ENCODE peak calls at places on chromosomes 13 and 19, in seven cellular contexts. B is SK-N-SH, J is dorsolateral prefrontal cortex, U is T-helper 2 cell, I is NCI-H345, E is NCI-H1092 treated with DMSO at 0.1 percent for 48 hours, G is brain microvascular endothelial cell. T is an unnamed sample.

GRCh38 chr13:106566682-106567420 is 1.1 kb downstream of the ARGLU1 start:
- DNase-seq in B (peak), J (no peak), U (peak), I (peak), E (peak), G (peak), T (peak)

GRCh38 chr19:29690842-29691241 is 24.2 kb downstream of the C19orf12 start:
- DNase-seq in B (no peak), J (no peak), U (no peak), I (peak), E (no peak), G (peak), T (peak)

GRCh38 chr19:10166046-10166445 is 28.7 kb downstream of the DNMT1 start:
- DNase-seq in B (no peak), J (no peak), U (no peak), I (no peak), E (no peak), G (no peak), T (no peak)

GRCh38 chr19:17107546-17108452 is 32.2 kb downstream of the MYO9B start:
- DNase-seq in B (peak), J (peak), U (no peak), I (no peak), E (no peak), G (peak), T (peak)

GRCh38 chr19:30049844-30050667 is 108.0 kb downstream of the URI1 start:
- DNase-seq in B (peak), J (no peak), U (no peak), I (no peak), E (no peak), G (no peak), T (no peak)

GRCh38 chr13:21326155-21327030 is 132.7 kb downstream of the ZDHHC20 start:
- DNase-seq in B (peak), J (peak), U (no peak), I (no peak), E (no peak), G (peak), T (peak)

GRCh38 chr19:38047048-38047435 is 140.0 kb downstream of the SIPA1L3 start:
- DNase-seq in B (no peak), J (no peak), U (no peak), I (no peak), E (no peak), G (no peak), T (no peak)

GRCh38 chr13:68749801-68750200 is 1357.8 kb upstream of the ATXN8OS start:
- DNase-seq in B (no peak), J (no peak), U (no peak), I (no peak), E (no peak), G (no peak), T (no peak)

GRCh38 chr19:13621413-13621812 is 115.1 kb upstream of the CACNA1A start:
- DNase-seq in B (no peak), J (no peak), U (no peak), I (peak), E (no peak), G (peak), T (peak)

GRCh38 chr19:5166262-5166661 is 174.3 kb downstream of the PTPRS start:
- DNase-seq in B (no peak), J (no peak), U (no peak), I (no peak), E (no peak), G (peak), T (peak)

GRCh38 chr19:32039446-32039845 is 306.0 kb upstream of the ZNF507 start:
- DNase-seq in B (no peak), J (no peak), U (no peak), I (no peak), E (no peak), G (no peak), T (no peak)

GRCh38 chr13:45206340-45206739 is 5.5 kb upstream of the KCTD4 start:
- DNase-seq in B (no peak), J (no peak), U (no peak), I (no peak), E (peak), G (peak), T (peak)

GRCh38 chr19:34220472-34221063 is 33.8 kb upstream of the GARRE1 start:
- DNase-seq in B (peak), J (no peak), U (peak), I (peak), E (peak), G (peak), T (peak)

GRCh38 chr13:106493569-106493968 is 41.9 kb downstream of the EFNB2 start:
- DNase-seq in B (no peak), J (no peak), U (no peak), I (no peak), E (no peak), G (no peak), T (no peak)

GRCh38 chr19:41541990-41542584 is 33.9 kb upstream of the CEACAM21 start:
- DNase-seq in B (peak), J (no peak), U (peak), I (no peak), E (no peak), G (peak), T (no peak)

GRCh38 chr19:2488942-2489731 is 13.2 kb downstream of the GADD45B start:
- DNase-seq in B (peak), J (peak), U (no peak), I (peak), E (no peak), G (no peak), T (no peak)

GRCh38 chr13:111899714-111900389 is 167.1 kb upstream of the SOX1 start:
- DNase-seq in B (no peak), J (peak), U (no peak), I (no peak), E (peak), G (no peak), T (no peak)

GRCh38 chr13:74134777-74135305 is 637 bp upstream of the KLF12 start:
- DNase-seq in B (peak), J (peak), U (peak), I (peak), E (peak), G (peak), T (peak)

GRCh38 chr13:75645141-75645540 is 9.0 kb downstream of the LMO7 start:
- DNase-seq in B (no peak), J (no peak), U (no peak), I (no peak), E (no peak), G (no peak), T (no peak)

GRCh38 chr13:95505265-95505664 is 47.3 kb upstream of the CLDN10 start:
- DNase-seq in B (no peak), J (no peak), U (no peak), I (no peak), E (peak), G (no peak), T (no peak)

T was measured in foreskin fibroblast.